ENCODE peak calls at places on chromosomes 4 and X, in ten cellular contexts. N is CD8-positive, alpha-beta memory T cell; F is pons; J is activated T-helper 2 cell treated with anti-CD3 and anti-CD28 coated beads, Interferon-gamma antibody, Interleukin-2, Interleukin-4, amounts not matched to agents 10 μg/mL and 5 μg/mL and 100 μg/mL, durations not matched to agents 14 hours and 24 hours and 36 hours; W is pancreas; Y is dermis blood vessel endothelial cell; Q is effector memory CD8-positive, alpha-beta T cell; S is stimulated activated CD4-positive, alpha-beta T cell treated with anti-CD3 and anti-CD28 coated beads, Interleukin-1b, Interleukin-23, amount 100 ng/mL, for 24 hours; B is Right ventricle myocardium superior; X is esophagus muscularis mucosa. L is an unnamed sample.
A peak's percentile ranks its signal among the peaks of the same experiment; 100 is the strongest.

GRCh38 chr4:108555701-108556100 is 64.7 kb upstream of the RPL34 start:
- DNase-seq in S (no peak), F (no peak), Q (no peak), W (no peak), B (no peak), J (no peak), N (no peak), X (no peak), Y (no peak), L (no peak)

GRCh38 chrX:53031380-53031779 is 17.2 kb upstream of the GPR173 start:
- DNase-seq in W (no peak), J (no peak), F (no peak), Q (no peak), B (no peak), Y (no peak), S (no peak), X (no peak), N (no peak), L (no peak)

GRCh38 chrX:12903646-12904045 is 2.8 kb upstream of the TLR8 start:
- DNase-seq in Q (no peak), J (no peak), S (no peak), Y (no peak), F (no peak), B (no peak), W (no peak), N (no peak), X (no peak), L (no peak)

GRCh38 chrX:56233682-56234081 is 1.5 kb downstream of the KLF8 start:
- DNase-seq in J (peak; percentile 18), X (no peak), Y (no peak), F (peak; percentile 4), W (peak; percentile 36), N (no peak), B (peak; percentile 65), Q (no peak), S (no peak), L (peak; percentile 12)

GRCh38 chr4:40316333-40316781 is 18.8 kb upstream of the CHRNA9 start:
- DNase-seq in W (no peak), X (no peak), Y (peak; percentile 94), F (no peak), S (no peak), B (no peak), N (peak; percentile 70), J (peak; percentile 53), Q (peak; percentile 34), L (peak; percentile 69)

GRCh38 chr4:141077611-141078225 is 55.6 kb downstream of the RNF150 start:
- DNase-seq in B (peak; percentile 41), Y (no peak), F (no peak), S (no peak), Q (no peak), X (no peak), W (no peak), J (no peak), N (no peak), L (no peak)

GRCh38 chrX:136866337-136867095 is 14.0 kb downstream of the RBMX start:
- DNase-seq in W (no peak), J (no peak), B (no peak), N (no peak), Y (no peak), F (no peak), S (no peak), X (no peak), Q (no peak), L (no peak)

GRCh38 chrX:96615448-96615847 is 69.2 kb upstream of the DIAPH2 start:
- DNase-seq in W (no peak), X (no peak), B (no peak), F (no peak), N (no peak), Y (no peak), S (no peak), Q (no peak), J (no peak), L (no peak)

GRCh38 chrX:15946783-15947550 is 92.4 kb upstream of the AP1S2 start:
- DNase-seq in Q (no peak), N (no peak), Y (no peak), S (no peak), W (no peak), B (no peak), X (no peak), F (no peak), J (no peak), L (peak; percentile 13)

GRCh38 chr4:1989533-1990347 is 19.0 kb downstream of the NELFA start:
- DNase-seq in B (no peak), X (no peak), F (no peak), W (no peak), Y (no peak), S (no peak), J (no peak), N (no peak), Q (no peak), L (no peak)

GRCh38 chr4:7813674-7814073 is 126.0 kb downstream of the AFAP1 start:
- DNase-seq in F (no peak), Q (no peak), S (no peak), B (no peak), X (no peak), N (no peak), Y (peak; percentile 79), J (no peak), W (peak; percentile 47), L (peak; percentile 62)

GRCh38 chr4:6674500-6675149 is 19.1 kb upstream of the S100P start:
- DNase-seq in N (peak; percentile 77), B (peak; percentile 46), Y (peak; percentile 64), J (peak; percentile 62), W (peak; percentile 49), Q (peak; percentile 68), S (no peak), F (peak; percentile 16), X (no peak), L (peak; percentile 78)

GRCh38 chrX:69136546-69137331 is 28.5 kb downstream of the PJA1 start:
- DNase-seq in W (no peak), S (no peak), Q (no peak), J (no peak), X (no peak), Y (no peak), F (no peak), B (peak; percentile 74), N (no peak), L (peak; percentile 77)

GRCh38 chr4:119627267-119628190 is 1.1 kb downstream of the PDE5A start:
- DNase-seq in B (peak; percentile 73), X (peak; percentile 93), F (no peak), Y (peak; percentile 58), S (no peak), J (peak; percentile 40), Q (peak; percentile 22), N (peak; percentile 61), W (peak; percentile 69), L (peak; percentile 89)

GRCh38 chr4:15707363-15707715 is 4.5 kb downstream of the BST1 start:
- DNase-seq in X (peak; percentile 64), N (no peak), Q (no peak), S (no peak), B (no peak), F (no peak), W (no peak), J (no peak), Y (no peak), L (no peak)

GRCh38 chr4:815464-816146 is 10.3 kb downstream of the CPLX1 start:
- DNase-seq in Q (no peak), X (no peak), B (no peak), Y (no peak), N (no peak), W (peak; percentile 27), S (no peak), F (no peak), J (no peak), L (peak; percentile 96)

GRCh38 chrX:108309144-108309543 is 129.1 kb downstream of the COL4A6 start:
- DNase-seq in J (no peak), F (no peak), N (no peak), W (no peak), Q (no peak), Y (peak; percentile 37), B (no peak), X (no peak), S (no peak), L (no peak)

GRCh38 chrX:74242050-74242449 is 61.9 kb upstream of the ZCCHC13 start:
- DNase-seq in S (no peak), N (no peak), X (no peak), Q (no peak), F (no peak), W (no peak), Y (peak; percentile 74), B (no peak), J (no peak), L (no peak)

GRCh38 chrX:12657433-12657832 is 133.8 kb upstream of the PRPS2 start:
- DNase-seq in J (no peak), X (no peak), N (no peak), S (no peak), B (no peak), W (no peak), F (no peak), Y (no peak), Q (no peak), L (no peak)

GRCh38 chr4:2574058-2574457 is 37.6 kb downstream of the FAM193A start:
- DNase-seq in X (no peak), N (no peak), Y (no peak), F (no peak), S (no peak), B (no peak), J (no peak), W (no peak), Q (no peak), L (peak; percentile 5)

GRCh38 chrX:143472334-143472938 is 44.8 kb downstream of the SPANXN3 start:
- DNase-seq in S (no peak), B (no peak), J (no peak), W (no peak), X (no peak), F (no peak), N (no peak), Q (no peak), Y (no peak), L (no peak)

GRCh38 chr4:21470531-21470930 is 478.0 kb downstream of the KCNIP4 start:
- DNase-seq in N (no peak), W (no peak), J (no peak), B (no peak), S (no peak), Q (no peak), Y (peak; percentile 38), X (no peak), F (peak; percentile 20), L (peak; percentile 5)

GRCh38 chrX:13101439-13102139 is 57.2 kb upstream of the FAM9C start:
- DNase-seq in F (peak; percentile 39), J (peak; percentile 47), B (peak; percentile 69), S (no peak), N (no peak), Y (peak; percentile 94), Q (no peak), X (no peak), W (peak; percentile 47), L (peak; percentile 26)

GRCh38 chr4:38129452-38129830 is 169.2 kb downstream of the PTTG2 start:
- DNase-seq in F (no peak), N (no peak), J (no peak), W (no peak), S (no peak), Q (no peak), Y (no peak), B (no peak), X (no peak), L (no peak)

GRCh38 chr4:11587797-11588196 is 159.1 kb upstream of the HS3ST1 start:
- DNase-seq in B (no peak), J (no peak), Y (no peak), X (no peak), W (peak; percentile 12), F (no peak), Q (no peak), S (no peak), N (no peak), L (no peak)

L was measured in left kidney.